ENCODE peak calls at places on chromosome 16, in five cellular contexts. A is neuronal stem cell, H is mesenchymal stem cell, J is H9, N is IMR-90. E is an unnamed sample.

GRCh38 chr16:497258-497657 is 30.3 kb upstream of the CAPN15 start:
- DNase-seq in A (no peak), H (no peak), J (no peak), N (no peak), E (no peak)

GRCh38 chr16:71895679-71896385 is 501 bp downstream of the IST1 start:
- DNase-seq in A (peak), H (peak), J (no peak), N (peak), E (peak)

GRCh38 chr16:57798953-57799618 is 3.2 kb downstream of the KIFC3 start:
- DNase-seq in A (no peak), H (no peak), J (no peak), N (no peak), E (no peak)

GRCh38 chr16:19167710-19168172 is 299 bp upstream of the SYT17 start:
- DNase-seq in A (peak), H (peak), J (peak), N (peak), E (peak)

GRCh38 chr16:22353188-22353919 is 21.1 kb downstream of the CDR2 start:
- DNase-seq in A (no peak), H (peak), J (no peak), N (peak), E (peak)

GRCh38 chr16:22664132-22664531 is 149.8 kb upstream of the HS3ST2 start:
- DNase-seq in A (no peak), H (no peak), J (peak), N (no peak), E (no peak)

GRCh38 chr16:74984194-74984669 is 691 bp downstream of the WDR59 start:
- DNase-seq in A (no peak), H (peak), J (no peak), N (peak), E (no peak)

GRCh38 chr16:55040366-55041086 is 109.9 kb downstream of the IRX5 start:
- DNase-seq in A (no peak), H (no peak), J (peak), N (no peak), E (no peak)

GRCh38 chr16:46696957-46697356 is 7.5 kb downstream of the ORC6 start:
- DNase-seq in A (no peak), H (no peak), J (no peak), N (no peak), E (no peak)

GRCh38 chr16:3157229-3158013 is 22.6 kb downstream of the ZNF213 start:
- DNase-seq in A (peak), H (peak), J (peak), N (peak), E (peak)

GRCh38 chr16:12228607-12229499 is 252.3 kb downstream of the SNX29 start:
- DNase-seq in A (peak), H (peak), J (peak), N (peak), E (peak)

GRCh38 chr16:89365044-89365467 is 125.3 kb downstream of the ANKRD11 start:
- DNase-seq in A (no peak), H (peak), J (no peak), N (peak), E (peak)

GRCh38 chr16:11328172-11329079 is 16.8 kb upstream of the RMI2 start:
- DNase-seq in A (peak), H (peak), J (peak), N (peak), E (peak)

GRCh38 chr16:1781758-1782407 is 488 bp downstream of the SPSB3 start:
- DNase-seq in A (peak), H (peak), J (no peak), N (peak), E (peak)

GRCh38 chr16:77993111-77993571 is 29.2 kb upstream of the CLEC3A start:
- DNase-seq in A (no peak), H (peak), J (peak), N (peak), E (peak)

DNA sequence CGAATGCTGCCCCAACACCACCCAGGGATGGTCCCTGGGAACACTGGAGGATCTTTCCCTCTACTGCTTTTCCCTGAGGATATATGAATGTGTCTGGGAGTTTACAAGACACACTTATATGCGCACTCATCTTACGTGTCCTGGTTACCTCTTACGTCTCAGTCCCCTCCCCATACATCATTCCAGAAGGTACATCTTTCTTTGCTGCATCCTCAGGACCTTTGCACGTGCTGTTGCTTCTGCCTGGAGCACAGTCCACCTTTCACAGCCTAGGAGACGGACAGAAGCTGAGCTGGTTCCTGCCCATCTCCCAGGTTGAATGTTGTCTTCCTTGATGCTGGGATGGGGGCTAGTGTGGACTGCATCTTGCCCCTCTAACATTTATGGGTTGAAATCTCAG is 153.0 kb upstream of the FOXF1 start:
- DNase-seq in A (no peak), H (no peak), J (no peak), N (no peak), E (no peak)
- H3K4ac ChIP-seq in A (no peak), H (peak), J (no peak), N (peak), E (no peak)

GRCh38 chr16:30445408-30446202 is at the start of gene SEPHS2:
- DNase-seq in A (peak), H (peak), J (peak), N (peak), E (peak)

GRCh38 chr16:30446203-30446595 is 525 bp upstream of the SEPHS2 start:
- DNase-seq in A (no peak), H (no peak), J (no peak), N (no peak), E (no peak)

GRCh38 chr16:30447512-30448226 is 2.0 kb upstream of the SEPHS2 start:
- DNase-seq in A (no peak), H (no peak), J (no peak), N (no peak), E (no peak)

GRCh38 chr16:30444231-30445148 is 1.2 kb downstream of the SEPHS2 start:
- DNase-seq in A (no peak), H (no peak), J (no peak), N (no peak), E (no peak)

GRCh38 chr16:30445149-30445407 is 596 bp downstream of the SEPHS2 start:
- DNase-seq in A (no peak), H (no peak), J (no peak), N (no peak), E (no peak)
- H4K91ac ChIP-seq in A (no peak), H (peak), J (no peak), N (peak), E (peak)

DNA sequence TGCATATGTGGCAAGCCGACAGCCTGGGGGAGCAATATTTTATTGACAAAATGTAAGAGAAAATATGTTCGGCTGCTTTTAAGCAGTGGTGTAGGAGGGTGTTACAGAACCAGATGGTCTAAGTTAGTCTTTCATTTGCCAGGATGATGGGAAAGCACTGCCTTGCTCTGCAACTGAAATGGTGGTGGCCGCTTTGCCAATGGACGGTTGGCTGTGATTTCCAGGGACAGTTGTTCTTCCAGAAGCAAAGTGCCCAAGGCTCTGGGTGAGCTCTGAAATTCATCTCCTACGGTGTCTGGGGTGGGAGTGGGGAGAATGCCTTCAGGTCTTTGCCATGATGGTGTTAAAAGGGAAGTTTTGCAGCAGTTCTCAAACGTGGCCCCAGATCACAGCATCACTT is 469.3 kb downstream of the TOX3 start:
- DNase-seq in A (no peak), H (no peak), J (no peak), N (no peak), E (no peak)
- H3K4ac ChIP-seq in A (no peak), H (no peak), J (no peak), N (no peak), E (no peak)

GRCh38 chr16:5059386-5060072 is 6.2 kb downstream of the C16orf89 start:
- DNase-seq in A (no peak), H (no peak), J (peak), N (no peak), E (no peak)
- H4K91ac ChIP-seq in A (no peak), H (no peak), J (no peak), N (no peak), E (no peak)

GRCh38 chr16:28211758-28212531 is at the start of gene XPO6:
- DNase-seq in A (peak), H (peak), J (peak), N (peak), E (peak)
- H3K4ac ChIP-seq in A (peak), H (peak), J (no peak), N (peak), E (peak)

GRCh38 chr16:23726710-23727109 is 13.7 kb upstream of the ERN2 start:
- DNase-seq in A (no peak), H (no peak), J (no peak), N (no peak), E (no peak)

GRCh38 chr16:23729503-23730424 is 16.7 kb upstream of the ERN2 start:
- DNase-seq in A (no peak), H (no peak), J (peak), N (peak), E (peak)

GRCh38 chr16:23724438-23725131 is 11.6 kb upstream of the ERN2 start:
- DNase-seq in A (no peak), H (no peak), J (no peak), N (peak), E (no peak)

GRCh38 chr16:23728112-23728477 is 15.1 kb upstream of the ERN2 start:
- DNase-seq in A (no peak), H (no peak), J (no peak), N (no peak), E (no peak)
- H4K91ac ChIP-seq in A (no peak), H (no peak), J (no peak), N (no peak), E (no peak)

GRCh38 chr16:47729701-47730100 is 268.6 kb downstream of the PHKB start:
- DNase-seq in A (no peak), H (no peak), J (no peak), N (no peak), E (no peak)
- H3K4ac ChIP-seq in A (no peak), H (no peak), J (no peak), N (no peak), E (no peak)

GRCh38 chr16:69562818-69563217 is 2.9 kb upstream of the NFAT5 start:
- DNase-seq in A (no peak), H (no peak), J (no peak), N (no peak), E (no peak)
- H4K91ac ChIP-seq in A (no peak), H (no peak), J (no peak), N (no peak), E (no peak)

GRCh38 chr16:31833047-31833446 is 40.6 kb upstream of the ZNF267 start:
- DNase-seq in A (no peak), H (no peak), J (no peak), N (no peak), E (no peak)
- H3K4ac ChIP-seq in A (no peak), H (no peak), J (no peak), N (no peak), E (no peak)

E was measured in trophoblast cell.